ENCODE peak calls at places on chromosomes 1 and 21, in four cellular contexts. R, W, P and B are unnamed samples.

GRCh38 chr1:27296773-27297214 is 25.2 kb upstream of the TMEM222 start:
- DNase-seq in W (peak), P (peak), R (peak), B (peak)

GRCh38 chr1:111880866-111881837 is 108.3 kb downstream of the KCND3 start:
- DNase-seq in P (no peak), W (no peak), R (no peak), B (no peak)

GRCh38 chr1:11719313-11720032 is 16.5 kb upstream of the AGTRAP start:
- DNase-seq in R (peak), W (peak), P (peak), B (peak)

GRCh38 chr21:28795251-28795650 is 197.4 kb downstream of the LTN1 start:
- DNase-seq in R (no peak), P (no peak), W (no peak), B (no peak)

GRCh38 chr1:117387060-117387633 is 19.9 kb downstream of the MAN1A2 start:
- DNase-seq in P (no peak), R (no peak), W (no peak), B (no peak)

GRCh38 chr1:171501305-171502021 is 16.1 kb downstream of the PRRC2C start:
- DNase-seq in R (no peak), W (no peak), P (peak), B (no peak)

GRCh38 chr1:30511563-30512252 is 211.7 kb downstream of the MATN1 start:
- DNase-seq in R (no peak), P (no peak), W (no peak), B (no peak)

GRCh38 chr1:229689273-229689672 is 63.2 kb downstream of the URB2 start:
- DNase-seq in W (no peak), P (no peak), R (no peak), B (no peak)

GRCh38 chr1:12525311-12526181 is 92.5 kb downstream of the DHRS3 start:
- DNase-seq in R (no peak), P (no peak), W (peak), B (no peak)

GRCh38 chr21:40850071-40850470 is 3.1 kb upstream of the DSCAM start:
- DNase-seq in R (no peak), W (no peak), P (no peak), B (no peak)

GRCh38 chr1:72442251-72442650 is 159.9 kb upstream of the NEGR1 start:
- DNase-seq in R (peak), W (no peak), P (no peak), B (no peak)

GRCh38 chr1:150186789-150187559 is 37.3 kb downstream of the PLEKHO1 start:
- DNase-seq in W (peak), R (peak), P (no peak), B (peak)

GRCh38 chr1:10753279-10753678 is 43.2 kb downstream of the CASZ1 start:
- DNase-seq in W (no peak), R (no peak), P (peak), B (no peak)

GRCh38 chr1:20216574-20216973 is 30.3 kb upstream of the PLA2G2C start:
- DNase-seq in R (peak), P (no peak), W (no peak), B (no peak)

GRCh38 chr1:89973481-89974127 is 21.3 kb upstream of the ZNF326 start:
- DNase-seq in W (no peak), R (no peak), P (no peak), B (no peak)

GRCh38 chr1:83583351-83584014 is 415.4 kb downstream of the TTLL7 start:
- DNase-seq in P (peak), R (peak), W (no peak), B (no peak)

GRCh38 chr1:99672500-99673213 is 26.7 kb downstream of the PALMD start:
- DNase-seq in W (no peak), P (no peak), R (peak), B (no peak)

GRCh38 chr1:168288311-168289052 is 7.8 kb downstream of the TBX19 start:
- DNase-seq in W (no peak), P (no peak), R (peak), B (no peak)

GRCh38 chr1:166167395-166167922 is 658 bp upstream of the FAM78B start:
- DNase-seq in R (no peak), W (no peak), P (no peak), B (no peak)

GRCh38 chr1:157540160-157540748 is 12.1 kb downstream of the FCRL5 start:
- DNase-seq in R (no peak), W (no peak), P (no peak), B (no peak)

GRCh38 chr1:191343816-191344215 is 814.4 kb upstream of the RGS18 start:
- DNase-seq in W (no peak), P (no peak), R (peak), B (no peak)

GRCh38 chr1:216905052-216905580 is 181.9 kb upstream of the ESRRG start:
- DNase-seq in R (no peak), P (no peak), W (no peak), B (no peak)

GRCh38 chr1:2238361-2239055 is 10.4 kb downstream of the SKI start:
- DNase-seq in P (no peak), W (no peak), R (no peak), B (no peak)

GRCh38 chr1:153805042-153805745 is 30.0 kb downstream of the SLC27A3 start:
- DNase-seq in W (peak), P (peak), R (peak), B (peak)

GRCh38 chr1:8077120-8077573 is 51.0 kb upstream of the ERRFI1 start:
- DNase-seq in P (no peak), W (peak), R (peak), B (no peak)

GRCh38 chr1:35644204-35644603 is 2.9 kb upstream of the PSMB2 start:
- DNase-seq in R (no peak), P (no peak), W (no peak), B (no peak)

GRCh38 chr1:222084048-222084447 is 342.2 kb upstream of the DUSP10 start:
- DNase-seq in P (no peak), W (no peak), R (peak), B (no peak)

GRCh38 chr1:36846366-36846765 is 187.9 kb downstream of the GRIK3 start:
- DNase-seq in R (no peak), W (no peak), P (no peak), B (no peak)